ENCODE peak calls at places on chromosomes 3 and 15, in ten cellular contexts. One of them, this sample, is unnamed.

GRCh38 chr15:34942363-34942762 is 27.2 kb downstream of the AQR start:
- DNase-seq in right cardiac atrium: no peak
- DNase-seq in stimulated activated CD4-positive, alpha-beta T cell treated with anti-CD3 and anti-CD28 coated beads, Interleukin-12 subunit alpha, Interleukin-12 subunit beta, amount 100 ng/mL, for 4 hours: no peak
- DNase-seq in NCI-H460: no peak
- DNase-seq in Kasumi-1: no peak
- DNase-seq in HT-29: no peak
- DNase-seq in kidney: no peak
- DNase-seq in hepatocyte: no peak
- DNase-seq in esophagus muscularis mucosa: no peak
- DNase-seq in CD8-positive, alpha-beta T cell: no peak
- DNase-seq in this sample: no peak

GRCh38 chr15:45522179-45522930 is at the start of gene SLC30A4:
- DNase-seq in right cardiac atrium: peak; percentile 91
- DNase-seq in stimulated activated CD4-positive, alpha-beta T cell treated with anti-CD3 and anti-CD28 coated beads, Interleukin-12 subunit alpha, Interleukin-12 subunit beta, amount 100 ng/mL, for 4 hours: peak; percentile 55
- DNase-seq in NCI-H460: peak; percentile 32
- DNase-seq in Kasumi-1: no peak
- DNase-seq in HT-29: peak; percentile 25
- DNase-seq in kidney: peak; percentile 89
- DNase-seq in hepatocyte: peak; percentile 78
- DNase-seq in esophagus muscularis mucosa: no peak
- DNase-seq in CD8-positive, alpha-beta T cell: peak; percentile 67
- DNase-seq in this sample: peak; percentile 72

GRCh38 chr3:134485620-134486576 is at the start of the genes ANAPC13 and CEP63:
- DNase-seq in right cardiac atrium: peak; percentile 96
- DNase-seq in stimulated activated CD4-positive, alpha-beta T cell treated with anti-CD3 and anti-CD28 coated beads, Interleukin-12 subunit alpha, Interleukin-12 subunit beta, amount 100 ng/mL, for 4 hours: peak; percentile 84
- DNase-seq in NCI-H460: peak; percentile 93
- DNase-seq in Kasumi-1: peak; percentile 98
- DNase-seq in HT-29: peak; percentile 94
- DNase-seq in kidney: peak; percentile 98
- DNase-seq in hepatocyte: peak; percentile 96
- DNase-seq in esophagus muscularis mucosa: peak; percentile 99
- DNase-seq in CD8-positive, alpha-beta T cell: peak; percentile 92
- DNase-seq in this sample: peak; percentile 96

GRCh38 chr3:108552267-108553159 is 36.7 kb downstream of the CIP2A start:
- DNase-seq in right cardiac atrium: no peak
- DNase-seq in stimulated activated CD4-positive, alpha-beta T cell treated with anti-CD3 and anti-CD28 coated beads, Interleukin-12 subunit alpha, Interleukin-12 subunit beta, amount 100 ng/mL, for 4 hours: no peak
- DNase-seq in NCI-H460: peak; percentile 46
- DNase-seq in Kasumi-1: peak; percentile 76
- DNase-seq in HT-29: peak; percentile 80
- DNase-seq in kidney: no peak
- DNase-seq in hepatocyte: peak; percentile 64
- DNase-seq in esophagus muscularis mucosa: no peak
- DNase-seq in CD8-positive, alpha-beta T cell: no peak
- DNase-seq in this sample: peak; percentile 76

GRCh38 chr15:71329041-71329440 is 213.8 kb downstream of the THSD4 start:
- DNase-seq in right cardiac atrium: peak; percentile 69
- DNase-seq in stimulated activated CD4-positive, alpha-beta T cell treated with anti-CD3 and anti-CD28 coated beads, Interleukin-12 subunit alpha, Interleukin-12 subunit beta, amount 100 ng/mL, for 4 hours: no peak
- DNase-seq in NCI-H460: no peak
- DNase-seq in Kasumi-1: no peak
- DNase-seq in HT-29: no peak
- DNase-seq in kidney: peak; percentile 91
- DNase-seq in hepatocyte: no peak
- DNase-seq in esophagus muscularis mucosa: no peak
- DNase-seq in CD8-positive, alpha-beta T cell: no peak
- DNase-seq in this sample: no peak

GRCh38 chr15:95875141-95875643 is 455.3 kb upstream of the NR2F2 start:
- DNase-seq in right cardiac atrium: no peak
- DNase-seq in stimulated activated CD4-positive, alpha-beta T cell treated with anti-CD3 and anti-CD28 coated beads, Interleukin-12 subunit alpha, Interleukin-12 subunit beta, amount 100 ng/mL, for 4 hours: no peak
- DNase-seq in NCI-H460: no peak
- DNase-seq in Kasumi-1: peak; percentile 57
- DNase-seq in HT-29: peak; percentile 48
- DNase-seq in kidney: no peak
- DNase-seq in hepatocyte: no peak
- DNase-seq in esophagus muscularis mucosa: no peak
- DNase-seq in CD8-positive, alpha-beta T cell: no peak
- DNase-seq in this sample: no peak

GRCh38 chr3:944786-945185 is 148.0 kb upstream of the CNTN6 start:
- DNase-seq in right cardiac atrium: no peak
- DNase-seq in stimulated activated CD4-positive, alpha-beta T cell treated with anti-CD3 and anti-CD28 coated beads, Interleukin-12 subunit alpha, Interleukin-12 subunit beta, amount 100 ng/mL, for 4 hours: no peak
- DNase-seq in NCI-H460: no peak
- DNase-seq in Kasumi-1: no peak
- DNase-seq in HT-29: no peak
- DNase-seq in kidney: no peak
- DNase-seq in hepatocyte: no peak
- DNase-seq in esophagus muscularis mucosa: no peak
- DNase-seq in CD8-positive, alpha-beta T cell: no peak
- DNase-seq in this sample: no peak

GRCh38 chr15:67138946-67139855 is 73.8 kb downstream of the SMAD3 start:
- DNase-seq in right cardiac atrium: no peak
- DNase-seq in stimulated activated CD4-positive, alpha-beta T cell treated with anti-CD3 and anti-CD28 coated beads, Interleukin-12 subunit alpha, Interleukin-12 subunit beta, amount 100 ng/mL, for 4 hours: no peak
- DNase-seq in NCI-H460: no peak
- DNase-seq in Kasumi-1: no peak
- DNase-seq in HT-29: no peak
- DNase-seq in kidney: no peak
- DNase-seq in hepatocyte: no peak
- DNase-seq in esophagus muscularis mucosa: no peak
- DNase-seq in CD8-positive, alpha-beta T cell: no peak
- DNase-seq in this sample: no peak

GRCh38 chr15:58716027-58716426 is 33.5 kb downstream of the ADAM10 start:
- DNase-seq in right cardiac atrium: no peak
- DNase-seq in stimulated activated CD4-positive, alpha-beta T cell treated with anti-CD3 and anti-CD28 coated beads, Interleukin-12 subunit alpha, Interleukin-12 subunit beta, amount 100 ng/mL, for 4 hours: no peak
- DNase-seq in NCI-H460: no peak
- DNase-seq in Kasumi-1: no peak
- DNase-seq in HT-29: no peak
- DNase-seq in kidney: no peak
- DNase-seq in hepatocyte: no peak
- DNase-seq in esophagus muscularis mucosa: no peak
- DNase-seq in CD8-positive, alpha-beta T cell: no peak
- DNase-seq in this sample: no peak

GRCh38 chr3:66186545-66186944 is 34.3 kb upstream of the SLC25A26 start:
- DNase-seq in right cardiac atrium: no peak
- DNase-seq in stimulated activated CD4-positive, alpha-beta T cell treated with anti-CD3 and anti-CD28 coated beads, Interleukin-12 subunit alpha, Interleukin-12 subunit beta, amount 100 ng/mL, for 4 hours: no peak
- DNase-seq in NCI-H460: no peak
- DNase-seq in Kasumi-1: no peak
- DNase-seq in HT-29: no peak
- DNase-seq in kidney: no peak
- DNase-seq in hepatocyte: no peak
- DNase-seq in esophagus muscularis mucosa: no peak
- DNase-seq in CD8-positive, alpha-beta T cell: no peak
- DNase-seq in this sample: no peak

GRCh38 chr15:34243226-34243625 is 18.4 kb downstream of the EMC4 start:
- DNase-seq in right cardiac atrium: no peak
- DNase-seq in stimulated activated CD4-positive, alpha-beta T cell treated with anti-CD3 and anti-CD28 coated beads, Interleukin-12 subunit alpha, Interleukin-12 subunit beta, amount 100 ng/mL, for 4 hours: no peak
- DNase-seq in NCI-H460: no peak
- DNase-seq in Kasumi-1: no peak
- DNase-seq in HT-29: no peak
- DNase-seq in kidney: no peak
- DNase-seq in hepatocyte: no peak
- DNase-seq in esophagus muscularis mucosa: no peak
- DNase-seq in CD8-positive, alpha-beta T cell: no peak
- DNase-seq in this sample: no peak

GRCh38 chr3:41265011-41265545 is 65.8 kb downstream of the CTNNB1 start:
- DNase-seq in right cardiac atrium: no peak
- DNase-seq in stimulated activated CD4-positive, alpha-beta T cell treated with anti-CD3 and anti-CD28 coated beads, Interleukin-12 subunit alpha, Interleukin-12 subunit beta, amount 100 ng/mL, for 4 hours: no peak
- DNase-seq in NCI-H460: peak; percentile 4
- DNase-seq in Kasumi-1: no peak
- DNase-seq in HT-29: peak; percentile 17
- DNase-seq in kidney: no peak
- DNase-seq in hepatocyte: no peak
- DNase-seq in esophagus muscularis mucosa: no peak
- DNase-seq in CD8-positive, alpha-beta T cell: no peak
- DNase-seq in this sample: no peak

GRCh38 chr15:78925956-78926743 is 18.7 kb downstream of the CTSH start:
- DNase-seq in right cardiac atrium: no peak
- DNase-seq in stimulated activated CD4-positive, alpha-beta T cell treated with anti-CD3 and anti-CD28 coated beads, Interleukin-12 subunit alpha, Interleukin-12 subunit beta, amount 100 ng/mL, for 4 hours: no peak
- DNase-seq in NCI-H460: no peak
- DNase-seq in Kasumi-1: no peak
- DNase-seq in HT-29: peak; percentile 29
- DNase-seq in kidney: no peak
- DNase-seq in hepatocyte: no peak
- DNase-seq in esophagus muscularis mucosa: no peak
- DNase-seq in CD8-positive, alpha-beta T cell: no peak
- DNase-seq in this sample: no peak

GRCh38 chr3:131608296-131608695 is 105.5 kb upstream of the MRPL3 start:
- DNase-seq in right cardiac atrium: no peak
- DNase-seq in stimulated activated CD4-positive, alpha-beta T cell treated with anti-CD3 and anti-CD28 coated beads, Interleukin-12 subunit alpha, Interleukin-12 subunit beta, amount 100 ng/mL, for 4 hours: no peak
- DNase-seq in NCI-H460: no peak
- DNase-seq in Kasumi-1: no peak
- DNase-seq in HT-29: no peak
- DNase-seq in kidney: no peak
- DNase-seq in hepatocyte: no peak
- DNase-seq in esophagus muscularis mucosa: no peak
- DNase-seq in CD8-positive, alpha-beta T cell: no peak
- DNase-seq in this sample: no peak

GRCh38 chr3:46931631-46932441 is 44.7 kb downstream of the CCDC12 start:
- DNase-seq in right cardiac atrium: peak; percentile 86
- DNase-seq in stimulated activated CD4-positive, alpha-beta T cell treated with anti-CD3 and anti-CD28 coated beads, Interleukin-12 subunit alpha, Interleukin-12 subunit beta, amount 100 ng/mL, for 4 hours: no peak
- DNase-seq in NCI-H460: no peak
- DNase-seq in Kasumi-1: no peak
- DNase-seq in HT-29: peak; percentile 63
- DNase-seq in kidney: peak; percentile 88
- DNase-seq in hepatocyte: peak; percentile 59
- DNase-seq in esophagus muscularis mucosa: no peak
- DNase-seq in CD8-positive, alpha-beta T cell: no peak
- DNase-seq in this sample: no peak

GRCh38 chr3:155018621-155019330 is 61.3 kb upstream of the MME start:
- DNase-seq in right cardiac atrium: no peak
- DNase-seq in stimulated activated CD4-positive, alpha-beta T cell treated with anti-CD3 and anti-CD28 coated beads, Interleukin-12 subunit alpha, Interleukin-12 subunit beta, amount 100 ng/mL, for 4 hours: no peak
- DNase-seq in NCI-H460: no peak
- DNase-seq in Kasumi-1: peak; percentile 16
- DNase-seq in HT-29: peak; percentile 37
- DNase-seq in kidney: no peak
- DNase-seq in hepatocyte: no peak
- DNase-seq in esophagus muscularis mucosa: no peak
- DNase-seq in CD8-positive, alpha-beta T cell: no peak
- DNase-seq in this sample: no peak

GRCh38 chr15:75360856-75361255 is 7.6 kb downstream of the MAN2C1 start:
- DNase-seq in right cardiac atrium: no peak
- DNase-seq in stimulated activated CD4-positive, alpha-beta T cell treated with anti-CD3 and anti-CD28 coated beads, Interleukin-12 subunit alpha, Interleukin-12 subunit beta, amount 100 ng/mL, for 4 hours: no peak
- DNase-seq in NCI-H460: no peak
- DNase-seq in Kasumi-1: no peak
- DNase-seq in HT-29: no peak
- DNase-seq in kidney: peak; percentile 70
- DNase-seq in hepatocyte: no peak
- DNase-seq in esophagus muscularis mucosa: no peak
- DNase-seq in CD8-positive, alpha-beta T cell: no peak
- DNase-seq in this sample: no peak

GRCh38 chr15:39270976-39271375 is 309.9 kb upstream of the THBS1 start:
- DNase-seq in right cardiac atrium: no peak
- DNase-seq in stimulated activated CD4-positive, alpha-beta T cell treated with anti-CD3 and anti-CD28 coated beads, Interleukin-12 subunit alpha, Interleukin-12 subunit beta, amount 100 ng/mL, for 4 hours: no peak
- DNase-seq in NCI-H460: no peak
- DNase-seq in Kasumi-1: no peak
- DNase-seq in HT-29: no peak
- DNase-seq in kidney: no peak
- DNase-seq in hepatocyte: no peak
- DNase-seq in esophagus muscularis mucosa: no peak
- DNase-seq in CD8-positive, alpha-beta T cell: no peak
- DNase-seq in this sample: no peak

GRCh38 chr3:157453824-157454223 is 17.2 kb downstream of the PTX3 start:
- DNase-seq in right cardiac atrium: no peak
- DNase-seq in stimulated activated CD4-positive, alpha-beta T cell treated with anti-CD3 and anti-CD28 coated beads, Interleukin-12 subunit alpha, Interleukin-12 subunit beta, amount 100 ng/mL, for 4 hours: no peak
- DNase-seq in NCI-H460: no peak
- DNase-seq in Kasumi-1: no peak
- DNase-seq in HT-29: no peak
- DNase-seq in kidney: no peak
- DNase-seq in hepatocyte: no peak
- DNase-seq in esophagus muscularis mucosa: no peak
- DNase-seq in CD8-positive, alpha-beta T cell: no peak
- DNase-seq in this sample: no peak

GRCh38 chr15:97114900-97115763 is 784.6 kb downstream of the NR2F2 start:
- DNase-seq in right cardiac atrium: no peak
- DNase-seq in stimulated activated CD4-positive, alpha-beta T cell treated with anti-CD3 and anti-CD28 coated beads, Interleukin-12 subunit alpha, Interleukin-12 subunit beta, amount 100 ng/mL, for 4 hours: no peak
- DNase-seq in NCI-H460: no peak
- DNase-seq in Kasumi-1: no peak
- DNase-seq in HT-29: no peak
- DNase-seq in kidney: no peak
- DNase-seq in hepatocyte: peak; percentile 10
- DNase-seq in esophagus muscularis mucosa: no peak
- DNase-seq in CD8-positive, alpha-beta T cell: no peak
- DNase-seq in this sample: no peak

GRCh38 chr15:58038426-58039106 is 26.9 kb downstream of the ALDH1A2 start:
- DNase-seq in right cardiac atrium: no peak
- DNase-seq in stimulated activated CD4-positive, alpha-beta T cell treated with anti-CD3 and anti-CD28 coated beads, Interleukin-12 subunit alpha, Interleukin-12 subunit beta, amount 100 ng/mL, for 4 hours: no peak
- DNase-seq in NCI-H460: no peak
- DNase-seq in Kasumi-1: no peak
- DNase-seq in HT-29: peak; percentile 80
- DNase-seq in kidney: no peak
- DNase-seq in hepatocyte: peak; percentile 55
- DNase-seq in esophagus muscularis mucosa: no peak
- DNase-seq in CD8-positive, alpha-beta T cell: no peak
- DNase-seq in this sample: no peak

GRCh38 chr3:11459147-11459837 is 184.4 kb downstream of the VGLL4 start:
- DNase-seq in right cardiac atrium: no peak
- DNase-seq in stimulated activated CD4-positive, alpha-beta T cell treated with anti-CD3 and anti-CD28 coated beads, Interleukin-12 subunit alpha, Interleukin-12 subunit beta, amount 100 ng/mL, for 4 hours: no peak
- DNase-seq in NCI-H460: no peak
- DNase-seq in Kasumi-1: no peak
- DNase-seq in HT-29: no peak
- DNase-seq in kidney: no peak
- DNase-seq in hepatocyte: no peak
- DNase-seq in esophagus muscularis mucosa: no peak
- DNase-seq in CD8-positive, alpha-beta T cell: no peak
- DNase-seq in this sample: peak; percentile 64

GRCh38 chr3:19149388-19149787 is 1.1 kb downstream of the KCNH8 start:
- DNase-seq in right cardiac atrium: no peak
- DNase-seq in stimulated activated CD4-positive, alpha-beta T cell treated with anti-CD3 and anti-CD28 coated beads, Interleukin-12 subunit alpha, Interleukin-12 subunit beta, amount 100 ng/mL, for 4 hours: no peak
- DNase-seq in NCI-H460: peak; percentile 14
- DNase-seq in Kasumi-1: peak; percentile 61
- DNase-seq in HT-29: peak; percentile 14
- DNase-seq in kidney: no peak
- DNase-seq in hepatocyte: peak; percentile 79
- DNase-seq in esophagus muscularis mucosa: no peak
- DNase-seq in CD8-positive, alpha-beta T cell: peak; percentile 21
- DNase-seq in this sample: peak; percentile 82

GRCh38 chr3:5251196-5251583 is 63.7 kb downstream of the EDEM1 start:
- DNase-seq in right cardiac atrium: no peak
- DNase-seq in stimulated activated CD4-positive, alpha-beta T cell treated with anti-CD3 and anti-CD28 coated beads, Interleukin-12 subunit alpha, Interleukin-12 subunit beta, amount 100 ng/mL, for 4 hours: no peak
- DNase-seq in NCI-H460: no peak
- DNase-seq in Kasumi-1: no peak
- DNase-seq in HT-29: no peak
- DNase-seq in kidney: no peak
- DNase-seq in hepatocyte: no peak
- DNase-seq in esophagus muscularis mucosa: no peak
- DNase-seq in CD8-positive, alpha-beta T cell: no peak
- DNase-seq in this sample: no peak